ENCODE peak calls at places on chromosomes 16 and 17, in five cellular contexts. P, L, O, K and X are unnamed samples.

GRCh38 chr16:13070268-13070667 is 168.9 kb downstream of the SHISA9 start:
- DNase-seq in P (no peak), L (no peak), K (no peak), O (no peak), X (no peak)

GRCh38 chr16:9050102-9050830 is 41.2 kb upstream of the HAPSTR1 start:
- DNase-seq in L (no peak), P (peak; percentile 40), K (peak; percentile 27), O (no peak), X (peak; percentile 57)

GRCh38 chr16:62041401-62041800 is 5.2 kb upstream of the CDH8 start:
- DNase-seq in K (peak; percentile 8), L (no peak), P (peak; percentile 22), O (no peak), X (peak; percentile 27)

GRCh38 chr16:87318158-87318644 is 1.0 kb upstream of the C16orf95 start:
- DNase-seq in P (peak; percentile 18), L (no peak), O (no peak), K (peak; percentile 13), X (no peak)

GRCh38 chr16:66473654-66474519 is 46.8 kb downstream of the BEAN1 start:
- DNase-seq in K (no peak), O (no peak), L (no peak), P (no peak), X (no peak)

GRCh38 chr16:86379505-86379846 is 130.9 kb upstream of the FOXF1 start:
- DNase-seq in L (no peak), P (no peak), K (no peak), O (no peak), X (no peak)

GRCh38 chr17:66369830-66370229 is 67.4 kb downstream of the PRKCA start:
- DNase-seq in P (no peak), O (no peak), K (no peak), L (no peak), X (no peak)

GRCh38 chr17:65170839-65171238 is 33.7 kb downstream of the RGS9 start:
- DNase-seq in O (peak; percentile 65), P (peak; percentile 80), K (no peak), L (no peak), X (no peak)

GRCh38 chr17:78118801-78119241 is 9.7 kb downstream of the TMC6 start:
- DNase-seq in P (no peak), O (no peak), K (no peak), L (no peak), X (no peak)

GRCh38 chr16:69542974-69543373 is 22.8 kb upstream of the NFAT5 start:
- DNase-seq in L (no peak), P (peak; percentile 81), K (no peak), O (no peak), X (no peak)

GRCh38 chr16:76226011-76226410 is 51.2 kb upstream of the CNTNAP4 start:
- DNase-seq in K (no peak), L (no peak), O (no peak), P (peak; percentile 34), X (no peak)

GRCh38 chr16:54285414-54286066 is 1.0 kb downstream of the IRX3 start:
- DNase-seq in L (peak; percentile 49), K (no peak), O (no peak), P (peak; percentile 64), X (peak; percentile 60)

GRCh38 chr17:7839890-7840260 is 5.9 kb downstream of the KDM6B start:
- DNase-seq in O (no peak), P (peak; percentile 46), L (no peak), K (peak; percentile 91), X (peak; percentile 28)

GRCh38 chr17:9217151-9218067 is 196.1 kb downstream of the NTN1 start:
- DNase-seq in L (peak; percentile 32), P (peak; percentile 81), K (no peak), O (no peak), X (no peak)

GRCh38 chr17:80146121-80147034 is 550 bp downstream of the EIF4A3 start:
- DNase-seq in P (peak; percentile 14), L (no peak), O (no peak), K (peak; percentile 71), X (peak; percentile 49)

GRCh38 chr16:66899945-66900688 is 18.6 kb downstream of the CDH16 start:
- DNase-seq in K (no peak), L (peak; percentile 75), O (peak; percentile 88), P (peak; percentile 84), X (no peak)

GRCh38 chr16:55082594-55082982 is 151.9 kb downstream of the IRX5 start:
- DNase-seq in L (no peak), P (no peak), O (no peak), K (no peak), X (no peak)

GRCh38 chr17:51657224-51657623 is 396.9 kb downstream of the UTP18 start:
- DNase-seq in P (no peak), O (no peak), K (no peak), L (no peak), X (no peak)

GRCh38 chr17:81720267-81721071 is 8.4 kb downstream of the SLC25A10 start:
- DNase-seq in K (no peak), L (no peak), P (no peak), O (no peak), X (no peak)